ENCODE peak calls at places on chromosome 12, in five cellular contexts. E, U, H, G and B are unnamed samples.

GRCh38 chr12:12704593-12705230 is 8.7 kb upstream of the GPR19 start:
- DNase-seq in U (no peak), G (peak; percentile 57), E (peak; percentile 68), H (no peak), B (peak; percentile 78)

GRCh38 chr12:32893458-32893857 is 3.1 kb downstream of the PKP2 start:
- DNase-seq in G (no peak), U (no peak), E (peak; percentile 56), H (no peak), B (no peak)

GRCh38 chr12:94545937-94546771 is 86.5 kb upstream of the CEP83 start:
- DNase-seq in H (no peak), G (peak; percentile 56), U (no peak), E (peak; percentile 65), B (no peak)

GRCh38 chr12:59820594-59821011 is 224.8 kb downstream of the SLC16A7 start:
- DNase-seq in G (no peak), U (no peak), E (no peak), H (no peak), B (no peak)

GRCh38 chr12:7645395-7646177 is 20.1 kb downstream of the APOBEC1 start:
- DNase-seq in U (no peak), G (peak; percentile 65), H (no peak), E (no peak), B (peak; percentile 33)

GRCh38 chr12:57772429-57773322 is at the start of gene EEF1AKMT3:
- DNase-seq in H (peak; percentile 74), E (no peak), U (no peak), G (peak; percentile 57), B (no peak)

GRCh38 chr12:108079731-108080130 is 49.4 kb upstream of the WSCD2 start:
- DNase-seq in G (no peak), H (no peak), E (no peak), U (no peak), B (no peak)

GRCh38 chr12:62625238-62625637 is 158.6 kb downstream of the MON2 start:
- DNase-seq in H (peak; percentile 32), U (no peak), E (no peak), G (no peak), B (peak; percentile 86)

GRCh38 chr12:52037248-52037861 is 13.9 kb upstream of the NR4A1 start:
- DNase-seq in H (peak; percentile 77), G (no peak), E (peak; percentile 75), U (no peak), B (no peak)

GRCh38 chr12:108779998-108780688 is 48.8 kb upstream of the CORO1C start:
- DNase-seq in H (peak; percentile 33), U (no peak), G (no peak), E (no peak), B (no peak)

GRCh38 chr12:52313461-52313860 is 7.7 kb downstream of the KRT83 start:
- DNase-seq in U (no peak), H (no peak), E (no peak), G (no peak), B (no peak)

GRCh38 chr12:128800606-128801005 is 23.2 kb downstream of the SLC15A4 start:
- DNase-seq in E (no peak), H (no peak), U (no peak), G (no peak), B (no peak)

GRCh38 chr12:33605776-33606175 is 166.2 kb upstream of the SYT10 start:
- DNase-seq in G (peak; percentile 10), U (no peak), E (no peak), H (no peak), B (peak; percentile 23)

GRCh38 chr12:64412458-64412857 is 8.3 kb downstream of the XPOT start:
- DNase-seq in G (no peak), H (no peak), E (no peak), U (no peak), B (no peak)

GRCh38 chr12:116964740-116965090 is 54.0 kb downstream of the FBXW8 start:
- DNase-seq in H (no peak), U (no peak), E (no peak), G (no peak), B (no peak)

GRCh38 chr12:107360472-107360871 is 267.1 kb upstream of the CRY1 start:
- DNase-seq in H (no peak), G (no peak), E (no peak), U (no peak), B (no peak)

GRCh38 chr12:132302466-132303358 is 26.7 kb downstream of the GALNT9 start:
- DNase-seq in H (peak; percentile 16), G (no peak), E (no peak), U (no peak), B (no peak)

GRCh38 chr12:47107926-47108325 is 28.2 kb upstream of the AMIGO2 start:
- DNase-seq in U (no peak), G (no peak), E (no peak), H (no peak), B (no peak)

GRCh38 chr12:96493101-96493500 is 3.7 kb downstream of the CFAP54 start:
- DNase-seq in U (no peak), E (no peak), G (no peak), H (no peak), B (no peak)

GRCh38 chr12:105221588-105222325 is 14.2 kb downstream of the APPL2 start:
- DNase-seq in G (no peak), H (peak; percentile 29), E (no peak), U (no peak), B (no peak)

GRCh38 chr12:76680940-76681339 is 83.0 kb upstream of the ZDHHC17 start:
- DNase-seq in G (no peak), H (no peak), U (no peak), E (peak; percentile 60), B (no peak)

GRCh38 chr12:52175411-52176350 is 16.1 kb downstream of the KRT80 start:
- DNase-seq in H (no peak), E (peak; percentile 26), G (no peak), U (no peak), B (no peak)